ENCODE peak calls at places on chromosome 9, in four cellular contexts. K, G, J and A are unnamed samples.

GRCh38 chr9:101387871-101388506 is 3.2 kb upstream of the BAAT start:
- DNase-seq in J (no peak), K (no peak), G (no peak), A (peak)

GRCh38 chr9:121956808-121957207 is 136.3 kb downstream of the TTLL11 start:
- DNase-seq in J (no peak), K (no peak), G (no peak), A (no peak)

GRCh38 chr9:134011401-134011800 is 13.9 kb upstream of the BRD3OS start:
- DNase-seq in J (no peak), G (no peak), K (no peak), A (no peak)

GRCh38 chr9:136024696-136025316 is 63.6 kb upstream of the UBAC1 start:
- DNase-seq in K (no peak), J (no peak), G (no peak), A (no peak)

GRCh38 chr9:127741831-127742434 is 6.8 kb upstream of the TOR2A start:
- DNase-seq in K (peak), G (no peak), J (no peak), A (no peak)

GRCh38 chr9:114172981-114173833 is 17.9 kb downstream of the COL27A1 start:
- DNase-seq in J (no peak), K (no peak), G (no peak), A (peak)

GRCh38 chr9:14823800-14824199 is 86.4 kb downstream of the FREM1 start:
- DNase-seq in K (no peak), G (no peak), J (no peak), A (no peak)

GRCh38 chr9:17090041-17090440 is 44.8 kb upstream of the CNTLN start:
- DNase-seq in G (no peak), J (no peak), K (no peak), A (no peak)

GRCh38 chr9:6782378-6782777 is 24.6 kb downstream of the KDM4C start:
- DNase-seq in K (no peak), J (no peak), G (no peak), A (no peak)

GRCh38 chr9:16082796-16083195 is 530.0 kb downstream of the CCDC171 start:
- DNase-seq in K (no peak), G (no peak), J (no peak), A (no peak)

GRCh38 chr9:129278391-129279237 is 100.6 kb upstream of the IER5L start:
- DNase-seq in J (no peak), G (no peak), K (peak), A (peak)

GRCh38 chr9:2012347-2012746 is 2.8 kb upstream of the SMARCA2 start:
- DNase-seq in K (no peak), J (no peak), G (no peak), A (no peak)

GRCh38 chr9:116662633-116663032 is 24.5 kb upstream of the TRIM32 start:
- DNase-seq in J (no peak), K (no peak), G (no peak), A (peak)

GRCh38 chr9:90489066-90489465 is 153.6 kb downstream of the DIRAS2 start:
- DNase-seq in J (no peak), G (no peak), K (no peak), A (no peak)

GRCh38 chr9:104287255-104287872 is 193.3 kb downstream of the SMC2 start:
- DNase-seq in J (no peak), G (no peak), K (no peak), A (no peak)

GRCh38 chr9:3459076-3459475 is 66.7 kb downstream of the RFX3 start:
- DNase-seq in G (no peak), J (no peak), K (no peak), A (no peak)

GRCh38 chr9:5947912-5948311 is 57.2 kb downstream of the MLANA start:
- DNase-seq in J (no peak), K (no peak), G (no peak), A (no peak)

GRCh38 chr9:107283621-107284616 is 840 bp downstream of the RAD23B start:
- DNase-seq in G (peak), K (peak), J (no peak), A (peak)

GRCh38 chr9:124202447-124202971 is 55.2 kb upstream of the NEK6 start:
- DNase-seq in J (no peak), K (peak), G (no peak), A (peak)

GRCh38 chr9:93025736-93026135 is 32.8 kb upstream of the SUSD3 start:
- DNase-seq in J (no peak), K (peak), G (no peak), A (no peak)

GRCh38 chr9:34413229-34413852 is 36.6 kb upstream of the MYORG start:
- DNase-seq in J (no peak), K (peak), G (no peak), A (peak)

GRCh38 chr9:98995971-98996504 is 52.3 kb downstream of the COL15A1 start:
- DNase-seq in J (no peak), G (no peak), K (no peak), A (no peak)

GRCh38 chr9:138022121-138022741 is 144.6 kb downstream of the CACNA1B start:
- DNase-seq in J (no peak), K (no peak), G (no peak), A (peak)

GRCh38 chr9:138022756-138023393 is 145.3 kb downstream of the CACNA1B start:
- DNase-seq in K (no peak), J (no peak), G (no peak), A (no peak)

GRCh38 chr9:138024131-138024530 is 146.5 kb downstream of the CACNA1B start:
- DNase-seq in J (no peak), K (no peak), G (no peak), A (no peak)

GRCh38 chr9:138024831-138025291 is 147.3 kb downstream of the CACNA1B start:
- DNase-seq in J (no peak), K (peak), G (no peak), A (no peak)

DNA sequence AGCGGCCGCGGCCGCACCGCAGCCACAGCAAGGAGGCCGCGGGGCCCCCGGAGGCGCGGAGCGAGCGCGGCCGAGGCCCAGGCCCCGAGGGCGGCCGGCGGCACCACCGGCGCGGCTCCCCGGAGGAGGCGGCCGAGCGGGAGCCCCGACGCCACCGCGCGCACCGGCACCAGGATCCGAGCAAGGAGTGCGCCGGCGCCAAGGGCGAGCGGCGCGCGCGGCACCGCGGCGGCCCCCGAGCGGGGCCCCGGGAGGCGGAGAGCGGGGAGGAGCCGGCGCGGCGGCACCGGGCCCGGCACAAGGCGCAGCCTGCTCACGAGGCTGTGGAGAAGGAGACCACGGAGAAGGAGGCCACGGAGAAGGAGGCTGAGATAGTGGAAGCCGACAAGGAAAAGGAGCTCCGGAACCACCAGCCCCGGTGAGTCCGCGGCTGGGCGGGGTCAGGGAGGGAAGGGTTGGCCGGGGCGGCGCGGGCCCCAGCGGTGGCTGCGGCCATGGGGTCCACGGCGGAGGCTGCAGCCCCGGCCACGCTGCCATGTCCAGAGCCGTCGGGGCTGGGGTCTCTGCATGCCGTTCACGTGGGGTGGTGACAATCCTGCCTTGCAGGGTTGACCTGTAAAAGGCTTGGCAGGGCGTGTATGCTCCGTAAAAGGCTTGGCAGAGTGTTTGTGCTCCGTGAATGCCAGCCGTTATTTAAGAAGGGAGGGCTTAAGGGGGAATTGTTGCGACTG is 146.0 kb downstream of the CACNA1B start:
- DNase-seq in K (no peak), G (no peak), J (no peak), A (no peak)
- H3K4me3 ChIP-seq in K (peak), G (peak), J (no peak), A (no peak)

GRCh38 chr9:112094948-112095779 is 79.9 kb downstream of the SUSD1 start:
- DNase-seq in J (no peak), K (no peak), G (no peak), A (no peak)
- TF ChIP-seq CTCF in J (no peak), K (no peak), G (no peak), A (no peak)

GRCh38 chr9:132588501-132589147 is 6.2 kb downstream of the BARHL1 start:
- DNase-seq in G (no peak), J (no peak), K (no peak), A (no peak)
- H3K4me3 ChIP-seq in G (no peak), J (no peak), K (no peak), A (no peak)

GRCh38 chr9:8762676-8763075 is 963.1 kb upstream of the DMAC1 start:
- DNase-seq in G (no peak), K (no peak), J (no peak), A (no peak)
- TF ChIP-seq CTCF in G (no peak), K (no peak), J (no peak), A (no peak)